ENCODE peak calls at places on chromosomes 4 and X, in nine cellular contexts. One of them, this sample, is unnamed.

GRCh38 chrX:154046262-154046771 is 26.6 kb upstream of the IRAK1 start:
- DNase-seq in stimulated activated CD4-positive, alpha-beta T cell treated with anti-CD3 and anti-CD28 coated beads, Interleukin-2, amount 100 ng/mL, for 24 hours: no peak
- DNase-seq in neural crest cell: no peak
- DNase-seq in heart left ventricle: peak; percentile 47
- DNase-seq in HEK293T: no peak
- DNase-seq in T1000: no peak
- DNase-seq in RWPE1: no peak
- DNase-seq in progenitor cell of endocrine pancreas: no peak
- DNase-seq in activated T-cell treated with anti-CD3 and anti-CD28 coated beads for 4 hours: no peak
- DNase-seq in this sample: no peak

GRCh38 chrX:69070949-69071650 is 94.2 kb downstream of the PJA1 start:
- DNase-seq in heart left ventricle: peak; percentile 83
- DNase-seq in HEK293T: no peak
- DNase-seq in progenitor cell of endocrine pancreas: no peak
- DNase-seq in neural crest cell: no peak
- DNase-seq in RWPE1: no peak
- DNase-seq in stimulated activated CD4-positive, alpha-beta T cell treated with anti-CD3 and anti-CD28 coated beads, Interleukin-2, amount 100 ng/mL, for 24 hours: no peak
- DNase-seq in T1000: no peak
- DNase-seq in activated T-cell treated with anti-CD3 and anti-CD28 coated beads for 4 hours: no peak
- DNase-seq in this sample: no peak

GRCh38 chr4:56909083-56909981 is 1.6 kb downstream of the REST start:
- DNase-seq in stimulated activated CD4-positive, alpha-beta T cell treated with anti-CD3 and anti-CD28 coated beads, Interleukin-2, amount 100 ng/mL, for 24 hours: no peak
- DNase-seq in heart left ventricle: peak; percentile 54
- DNase-seq in activated T-cell treated with anti-CD3 and anti-CD28 coated beads for 4 hours: peak; percentile 28
- DNase-seq in RWPE1: peak; percentile 42
- DNase-seq in neural crest cell: peak; percentile 34
- DNase-seq in HEK293T: peak; percentile 49
- DNase-seq in T1000: peak; percentile 31
- DNase-seq in progenitor cell of endocrine pancreas: no peak
- DNase-seq in this sample: peak; percentile 52

GRCh38 chr4:159487284-159487747 is 384.4 kb downstream of the RAPGEF2 start:
- DNase-seq in heart left ventricle: peak; percentile 31
- DNase-seq in T1000: peak; percentile 16
- DNase-seq in stimulated activated CD4-positive, alpha-beta T cell treated with anti-CD3 and anti-CD28 coated beads, Interleukin-2, amount 100 ng/mL, for 24 hours: no peak
- DNase-seq in neural crest cell: peak; percentile 49
- DNase-seq in activated T-cell treated with anti-CD3 and anti-CD28 coated beads for 4 hours: no peak
- DNase-seq in HEK293T: peak; percentile 73
- DNase-seq in progenitor cell of endocrine pancreas: peak; percentile 27
- DNase-seq in RWPE1: peak; percentile 53
- DNase-seq in this sample: peak; percentile 63

GRCh38 chr4:106463622-106464021 is 95.0 kb upstream of the GIMD1 start:
- DNase-seq in stimulated activated CD4-positive, alpha-beta T cell treated with anti-CD3 and anti-CD28 coated beads, Interleukin-2, amount 100 ng/mL, for 24 hours: no peak
- DNase-seq in RWPE1: no peak
- DNase-seq in neural crest cell: no peak
- DNase-seq in progenitor cell of endocrine pancreas: no peak
- DNase-seq in HEK293T: no peak
- DNase-seq in activated T-cell treated with anti-CD3 and anti-CD28 coated beads for 4 hours: no peak
- DNase-seq in heart left ventricle: no peak
- DNase-seq in T1000: no peak
- DNase-seq in this sample: no peak

GRCh38 chr4:114684462-114684861 is 85.9 kb downstream of the UGT8 start:
- DNase-seq in progenitor cell of endocrine pancreas: no peak
- DNase-seq in activated T-cell treated with anti-CD3 and anti-CD28 coated beads for 4 hours: no peak
- DNase-seq in HEK293T: no peak
- DNase-seq in neural crest cell: no peak
- DNase-seq in heart left ventricle: no peak
- DNase-seq in T1000: no peak
- DNase-seq in RWPE1: no peak
- DNase-seq in stimulated activated CD4-positive, alpha-beta T cell treated with anti-CD3 and anti-CD28 coated beads, Interleukin-2, amount 100 ng/mL, for 24 hours: no peak
- DNase-seq in this sample: no peak

GRCh38 chrX:70621743-70622142 is 177.1 kb downstream of the DLG3 start:
- DNase-seq in stimulated activated CD4-positive, alpha-beta T cell treated with anti-CD3 and anti-CD28 coated beads, Interleukin-2, amount 100 ng/mL, for 24 hours: no peak
- DNase-seq in T1000: no peak
- DNase-seq in activated T-cell treated with anti-CD3 and anti-CD28 coated beads for 4 hours: no peak
- DNase-seq in RWPE1: no peak
- DNase-seq in HEK293T: no peak
- DNase-seq in heart left ventricle: no peak
- DNase-seq in neural crest cell: no peak
- DNase-seq in progenitor cell of endocrine pancreas: no peak
- DNase-seq in this sample: no peak

GRCh38 chrX:9149831-9150230 is 115.9 kb upstream of the FAM9B start:
- DNase-seq in T1000: no peak
- DNase-seq in stimulated activated CD4-positive, alpha-beta T cell treated with anti-CD3 and anti-CD28 coated beads, Interleukin-2, amount 100 ng/mL, for 24 hours: no peak
- DNase-seq in RWPE1: no peak
- DNase-seq in neural crest cell: no peak
- DNase-seq in progenitor cell of endocrine pancreas: no peak
- DNase-seq in activated T-cell treated with anti-CD3 and anti-CD28 coated beads for 4 hours: no peak
- DNase-seq in heart left ventricle: no peak
- DNase-seq in HEK293T: no peak
- DNase-seq in this sample: no peak

GRCh38 chrX:24475480-24475879 is 10.4 kb downstream of the PDK3 start:
- DNase-seq in stimulated activated CD4-positive, alpha-beta T cell treated with anti-CD3 and anti-CD28 coated beads, Interleukin-2, amount 100 ng/mL, for 24 hours: no peak
- DNase-seq in T1000: no peak
- DNase-seq in neural crest cell: no peak
- DNase-seq in HEK293T: no peak
- DNase-seq in RWPE1: no peak
- DNase-seq in heart left ventricle: no peak
- DNase-seq in activated T-cell treated with anti-CD3 and anti-CD28 coated beads for 4 hours: no peak
- DNase-seq in progenitor cell of endocrine pancreas: no peak
- DNase-seq in this sample: no peak

GRCh38 chr4:36394352-36394903 is 113.0 kb downstream of the DTHD1 start:
- DNase-seq in HEK293T: no peak
- DNase-seq in neural crest cell: no peak
- DNase-seq in T1000: no peak
- DNase-seq in activated T-cell treated with anti-CD3 and anti-CD28 coated beads for 4 hours: peak; percentile 15
- DNase-seq in heart left ventricle: no peak
- DNase-seq in RWPE1: no peak
- DNase-seq in progenitor cell of endocrine pancreas: no peak
- DNase-seq in stimulated activated CD4-positive, alpha-beta T cell treated with anti-CD3 and anti-CD28 coated beads, Interleukin-2, amount 100 ng/mL, for 24 hours: peak; percentile 37
- DNase-seq in this sample: no peak

GRCh38 chrX:10415704-10416001 is 204.7 kb downstream of the MID1 start:
- DNase-seq in neural crest cell: no peak
- DNase-seq in progenitor cell of endocrine pancreas: no peak
- DNase-seq in stimulated activated CD4-positive, alpha-beta T cell treated with anti-CD3 and anti-CD28 coated beads, Interleukin-2, amount 100 ng/mL, for 24 hours: no peak
- DNase-seq in T1000: no peak
- DNase-seq in activated T-cell treated with anti-CD3 and anti-CD28 coated beads for 4 hours: no peak
- DNase-seq in heart left ventricle: no peak
- DNase-seq in RWPE1: no peak
- DNase-seq in HEK293T: no peak
- DNase-seq in this sample: no peak

GRCh38 chr4:109872950-109873656 is 25.2 kb downstream of the LRIT3 start:
- DNase-seq in T1000: no peak
- DNase-seq in HEK293T: no peak
- DNase-seq in stimulated activated CD4-positive, alpha-beta T cell treated with anti-CD3 and anti-CD28 coated beads, Interleukin-2, amount 100 ng/mL, for 24 hours: no peak
- DNase-seq in neural crest cell: no peak
- DNase-seq in progenitor cell of endocrine pancreas: no peak
- DNase-seq in heart left ventricle: no peak
- DNase-seq in activated T-cell treated with anti-CD3 and anti-CD28 coated beads for 4 hours: no peak
- DNase-seq in RWPE1: no peak
- DNase-seq in this sample: no peak

GRCh38 chrX:40471965-40472648 is 108.7 kb upstream of the ATP6AP2 start:
- DNase-seq in activated T-cell treated with anti-CD3 and anti-CD28 coated beads for 4 hours: no peak
- DNase-seq in progenitor cell of endocrine pancreas: no peak
- DNase-seq in neural crest cell: no peak
- DNase-seq in stimulated activated CD4-positive, alpha-beta T cell treated with anti-CD3 and anti-CD28 coated beads, Interleukin-2, amount 100 ng/mL, for 24 hours: peak; percentile 20
- DNase-seq in T1000: no peak
- DNase-seq in heart left ventricle: no peak
- DNase-seq in HEK293T: peak; percentile 38
- DNase-seq in RWPE1: peak; percentile 50
- DNase-seq in this sample: peak; percentile 72

GRCh38 chr4:83238849-83239248 is 45.7 kb downstream of the COQ2 start:
- DNase-seq in RWPE1: no peak
- DNase-seq in neural crest cell: no peak
- DNase-seq in T1000: no peak
- DNase-seq in heart left ventricle: no peak
- DNase-seq in stimulated activated CD4-positive, alpha-beta T cell treated with anti-CD3 and anti-CD28 coated beads, Interleukin-2, amount 100 ng/mL, for 24 hours: no peak
- DNase-seq in progenitor cell of endocrine pancreas: no peak
- DNase-seq in HEK293T: no peak
- DNase-seq in activated T-cell treated with anti-CD3 and anti-CD28 coated beads for 4 hours: no peak
- DNase-seq in this sample: no peak

GRCh38 chrX:15816453-15816838 is 26.2 kb downstream of the ZRSR2 start:
- DNase-seq in T1000: no peak
- DNase-seq in activated T-cell treated with anti-CD3 and anti-CD28 coated beads for 4 hours: no peak
- DNase-seq in heart left ventricle: no peak
- DNase-seq in RWPE1: no peak
- DNase-seq in neural crest cell: no peak
- DNase-seq in HEK293T: no peak
- DNase-seq in stimulated activated CD4-positive, alpha-beta T cell treated with anti-CD3 and anti-CD28 coated beads, Interleukin-2, amount 100 ng/mL, for 24 hours: no peak
- DNase-seq in progenitor cell of endocrine pancreas: no peak
- DNase-seq in this sample: no peak

GRCh38 chr4:103719320-103720204 is at the start of gene TACR3:
- DNase-seq in RWPE1: no peak
- DNase-seq in HEK293T: no peak
- DNase-seq in neural crest cell: peak; percentile 23
- DNase-seq in heart left ventricle: peak; percentile 34
- DNase-seq in T1000: no peak
- DNase-seq in stimulated activated CD4-positive, alpha-beta T cell treated with anti-CD3 and anti-CD28 coated beads, Interleukin-2, amount 100 ng/mL, for 24 hours: no peak
- DNase-seq in progenitor cell of endocrine pancreas: no peak
- DNase-seq in activated T-cell treated with anti-CD3 and anti-CD28 coated beads for 4 hours: no peak
- DNase-seq in this sample: no peak

GRCh38 chr4:153426207-153426886 is 39.8 kb upstream of the TMEM131L start:
- DNase-seq in heart left ventricle: no peak
- DNase-seq in stimulated activated CD4-positive, alpha-beta T cell treated with anti-CD3 and anti-CD28 coated beads, Interleukin-2, amount 100 ng/mL, for 24 hours: no peak
- DNase-seq in HEK293T: no peak
- DNase-seq in T1000: no peak
- DNase-seq in activated T-cell treated with anti-CD3 and anti-CD28 coated beads for 4 hours: no peak
- DNase-seq in neural crest cell: no peak
- DNase-seq in progenitor cell of endocrine pancreas: no peak
- DNase-seq in RWPE1: no peak
- DNase-seq in this sample: no peak

GRCh38 chrX:46327229-46328081 is 217.8 kb downstream of the ZNF674 start:
- DNase-seq in activated T-cell treated with anti-CD3 and anti-CD28 coated beads for 4 hours: no peak
- DNase-seq in T1000: peak; percentile 25
- DNase-seq in RWPE1: peak; percentile 78
- DNase-seq in HEK293T: no peak
- DNase-seq in heart left ventricle: no peak
- DNase-seq in neural crest cell: peak; percentile 3
- DNase-seq in stimulated activated CD4-positive, alpha-beta T cell treated with anti-CD3 and anti-CD28 coated beads, Interleukin-2, amount 100 ng/mL, for 24 hours: no peak
- DNase-seq in progenitor cell of endocrine pancreas: peak; percentile 16
- DNase-seq in this sample: peak; percentile 89

GRCh38 chr4:95466791-95467190 is 82.0 kb downstream of the UNC5C start:
- DNase-seq in stimulated activated CD4-positive, alpha-beta T cell treated with anti-CD3 and anti-CD28 coated beads, Interleukin-2, amount 100 ng/mL, for 24 hours: no peak
- DNase-seq in progenitor cell of endocrine pancreas: no peak
- DNase-seq in HEK293T: no peak
- DNase-seq in neural crest cell: no peak
- DNase-seq in heart left ventricle: no peak
- DNase-seq in activated T-cell treated with anti-CD3 and anti-CD28 coated beads for 4 hours: no peak
- DNase-seq in T1000: no peak
- DNase-seq in RWPE1: no peak
- DNase-seq in this sample: no peak

GRCh38 chr4:749771-750666 is 44.4 kb downstream of the PCGF3 start:
- DNase-seq in stimulated activated CD4-positive, alpha-beta T cell treated with anti-CD3 and anti-CD28 coated beads, Interleukin-2, amount 100 ng/mL, for 24 hours: no peak
- DNase-seq in heart left ventricle: no peak
- DNase-seq in progenitor cell of endocrine pancreas: no peak
- DNase-seq in activated T-cell treated with anti-CD3 and anti-CD28 coated beads for 4 hours: no peak
- DNase-seq in neural crest cell: no peak
- DNase-seq in T1000: no peak
- DNase-seq in RWPE1: no peak
- DNase-seq in HEK293T: no peak
- DNase-seq in this sample: no peak

GRCh38 chr4:80767944-80768343 is 262.6 kb upstream of the BMP3 start:
- DNase-seq in T1000: no peak
- DNase-seq in neural crest cell: no peak
- DNase-seq in activated T-cell treated with anti-CD3 and anti-CD28 coated beads for 4 hours: no peak
- DNase-seq in stimulated activated CD4-positive, alpha-beta T cell treated with anti-CD3 and anti-CD28 coated beads, Interleukin-2, amount 100 ng/mL, for 24 hours: no peak
- DNase-seq in heart left ventricle: no peak
- DNase-seq in RWPE1: peak; percentile 6
- DNase-seq in HEK293T: no peak
- DNase-seq in progenitor cell of endocrine pancreas: no peak
- DNase-seq in this sample: no peak

GRCh38 chrX:116239944-116240391 is 69.4 kb downstream of the AGTR2 start:
- DNase-seq in HEK293T: no peak
- DNase-seq in heart left ventricle: no peak
- DNase-seq in progenitor cell of endocrine pancreas: no peak
- DNase-seq in stimulated activated CD4-positive, alpha-beta T cell treated with anti-CD3 and anti-CD28 coated beads, Interleukin-2, amount 100 ng/mL, for 24 hours: no peak
- DNase-seq in activated T-cell treated with anti-CD3 and anti-CD28 coated beads for 4 hours: no peak
- DNase-seq in RWPE1: peak; percentile 20
- DNase-seq in neural crest cell: no peak
- DNase-seq in T1000: no peak
- DNase-seq in this sample: no peak

GRCh38 chr4:69057620-69058409 is 38.5 kb upstream of the UGT2B7 start:
- DNase-seq in activated T-cell treated with anti-CD3 and anti-CD28 coated beads for 4 hours: no peak
- DNase-seq in RWPE1: no peak
- DNase-seq in progenitor cell of endocrine pancreas: no peak
- DNase-seq in neural crest cell: peak; percentile 39
- DNase-seq in heart left ventricle: no peak
- DNase-seq in HEK293T: no peak
- DNase-seq in stimulated activated CD4-positive, alpha-beta T cell treated with anti-CD3 and anti-CD28 coated beads, Interleukin-2, amount 100 ng/mL, for 24 hours: no peak
- DNase-seq in T1000: no peak
- DNase-seq in this sample: no peak

GRCh38 chr4:48604527-48604926 is 114.5 kb downstream of the ZAR1 start:
- DNase-seq in neural crest cell: no peak
- DNase-seq in heart left ventricle: no peak
- DNase-seq in progenitor cell of endocrine pancreas: no peak
- DNase-seq in RWPE1: no peak
- DNase-seq in stimulated activated CD4-positive, alpha-beta T cell treated with anti-CD3 and anti-CD28 coated beads, Interleukin-2, amount 100 ng/mL, for 24 hours: no peak
- DNase-seq in T1000: no peak
- DNase-seq in HEK293T: no peak
- DNase-seq in activated T-cell treated with anti-CD3 and anti-CD28 coated beads for 4 hours: no peak
- DNase-seq in this sample: no peak

GRCh38 chr4:163385466-163385865 is 41.8 kb downstream of the NPY5R start:
- DNase-seq in T1000: no peak
- DNase-seq in progenitor cell of endocrine pancreas: no peak
- DNase-seq in activated T-cell treated with anti-CD3 and anti-CD28 coated beads for 4 hours: no peak
- DNase-seq in HEK293T: no peak
- DNase-seq in RWPE1: peak; percentile 2
- DNase-seq in stimulated activated CD4-positive, alpha-beta T cell treated with anti-CD3 and anti-CD28 coated beads, Interleukin-2, amount 100 ng/mL, for 24 hours: no peak
- DNase-seq in heart left ventricle: no peak
- DNase-seq in neural crest cell: no peak
- DNase-seq in this sample: peak; percentile 4

GRCh38 chrX:13891367-13892146 is 74.7 kb upstream of the GPM6B start:
- DNase-seq in stimulated activated CD4-positive, alpha-beta T cell treated with anti-CD3 and anti-CD28 coated beads, Interleukin-2, amount 100 ng/mL, for 24 hours: no peak
- DNase-seq in RWPE1: no peak
- DNase-seq in heart left ventricle: no peak
- DNase-seq in HEK293T: no peak
- DNase-seq in progenitor cell of endocrine pancreas: no peak
- DNase-seq in T1000: no peak
- DNase-seq in activated T-cell treated with anti-CD3 and anti-CD28 coated beads for 4 hours: no peak
- DNase-seq in neural crest cell: no peak
- DNase-seq in this sample: no peak

GRCh38 chr4:64417974-64418373 is 8.7 kb upstream of the TECRL start:
- DNase-seq in heart left ventricle: peak; percentile 66
- DNase-seq in activated T-cell treated with anti-CD3 and anti-CD28 coated beads for 4 hours: no peak
- DNase-seq in stimulated activated CD4-positive, alpha-beta T cell treated with anti-CD3 and anti-CD28 coated beads, Interleukin-2, amount 100 ng/mL, for 24 hours: no peak
- DNase-seq in neural crest cell: no peak
- DNase-seq in RWPE1: peak; percentile 6
- DNase-seq in progenitor cell of endocrine pancreas: no peak
- DNase-seq in T1000: no peak
- DNase-seq in HEK293T: no peak
- DNase-seq in this sample: no peak

GRCh38 chr4:120843840-120844527 is 78.5 kb downstream of the PRDM5 start:
- DNase-seq in stimulated activated CD4-positive, alpha-beta T cell treated with anti-CD3 and anti-CD28 coated beads, Interleukin-2, amount 100 ng/mL, for 24 hours: no peak
- DNase-seq in neural crest cell: no peak
- DNase-seq in RWPE1: no peak
- DNase-seq in progenitor cell of endocrine pancreas: no peak
- DNase-seq in heart left ventricle: no peak
- DNase-seq in T1000: no peak
- DNase-seq in HEK293T: peak; percentile 70
- DNase-seq in activated T-cell treated with anti-CD3 and anti-CD28 coated beads for 4 hours: no peak
- DNase-seq in this sample: peak; percentile 42

GRCh38 chr4:7417639-7418038 is 17.1 kb downstream of the PSAPL1 start:
- DNase-seq in activated T-cell treated with anti-CD3 and anti-CD28 coated beads for 4 hours: no peak
- DNase-seq in heart left ventricle: no peak
- DNase-seq in RWPE1: no peak
- DNase-seq in T1000: no peak
- DNase-seq in progenitor cell of endocrine pancreas: no peak
- DNase-seq in neural crest cell: no peak
- DNase-seq in stimulated activated CD4-positive, alpha-beta T cell treated with anti-CD3 and anti-CD28 coated beads, Interleukin-2, amount 100 ng/mL, for 24 hours: no peak
- DNase-seq in HEK293T: no peak
- DNase-seq in this sample: no peak

GRCh38 chr4:169948271-169948670 is 77.9 kb downstream of the MFAP3L start:
- DNase-seq in heart left ventricle: no peak
- DNase-seq in HEK293T: no peak
- DNase-seq in activated T-cell treated with anti-CD3 and anti-CD28 coated beads for 4 hours: no peak
- DNase-seq in stimulated activated CD4-positive, alpha-beta T cell treated with anti-CD3 and anti-CD28 coated beads, Interleukin-2, amount 100 ng/mL, for 24 hours: no peak
- DNase-seq in T1000: no peak
- DNase-seq in progenitor cell of endocrine pancreas: no peak
- DNase-seq in RWPE1: no peak
- DNase-seq in neural crest cell: no peak
- DNase-seq in this sample: no peak

GRCh38 chr4:87017580-87018061 is 82.8 kb downstream of the AFF1 start:
- DNase-seq in RWPE1: no peak
- DNase-seq in heart left ventricle: no peak
- DNase-seq in T1000: no peak
- DNase-seq in activated T-cell treated with anti-CD3 and anti-CD28 coated beads for 4 hours: no peak
- DNase-seq in progenitor cell of endocrine pancreas: no peak
- DNase-seq in neural crest cell: no peak
- DNase-seq in HEK293T: no peak
- DNase-seq in stimulated activated CD4-positive, alpha-beta T cell treated with anti-CD3 and anti-CD28 coated beads, Interleukin-2, amount 100 ng/mL, for 24 hours: no peak
- DNase-seq in this sample: no peak

This sample was measured in Caco-2.